ENCODE peak calls at places on chromosomes 12 and 14, in ten cellular contexts. J is colonic mucosa, D is gastrocnemius medialis, X is fibroblast of mammary gland, Z is uterus, I is fibroblast of the aortic adventitia, H is HFFc6, Y is WTC11, B is fibroblast of pulmonary artery, A is AG04449. G is an unnamed sample.

GRCh38 chr12:11959117-11959823 is 111.5 kb upstream of the BCL2L14 start:
- DNase-seq in J (peak), D (no peak), X (peak), Z (no peak), I (no peak), H (peak), Y (no peak), B (no peak), A (no peak), G (no peak)

GRCh38 chr12:124493809-124494750 is 73.3 kb downstream of the NCOR2 start:
- DNase-seq in J (no peak), D (no peak), X (no peak), Z (no peak), I (no peak), H (no peak), Y (no peak), B (peak), A (no peak), G (no peak)

GRCh38 chr12:91954326-91954725 is 191.3 kb downstream of the BTG1 start:
- DNase-seq in J (peak), D (no peak), X (no peak), Z (no peak), I (no peak), H (no peak), Y (no peak), B (no peak), A (no peak), G (no peak)

GRCh38 chr14:41446008-41446407 is 160.7 kb upstream of the LRFN5 start:
- DNase-seq in J (no peak), D (no peak), X (no peak), Z (no peak), I (no peak), H (no peak), Y (no peak), B (no peak), A (no peak), G (no peak)

GRCh38 chr12:54658306-54659264 is 10.4 kb upstream of the DCD start:
- DNase-seq in J (peak), D (no peak), X (peak), Z (no peak), I (peak), H (no peak), Y (peak), B (peak), A (no peak), G (peak)

GRCh38 chr12:22042981-22043669 is 2.9 kb upstream of the CMAS start:
- DNase-seq in J (peak), D (no peak), X (peak), Z (no peak), I (peak), H (peak), Y (no peak), B (peak), A (no peak), G (no peak)

GRCh38 chr12:29238822-29239291 is 89.8 kb downstream of the FAR2 start:
- DNase-seq in J (no peak), D (no peak), X (peak), Z (no peak), I (no peak), H (no peak), Y (no peak), B (peak), A (no peak), G (no peak)

GRCh38 chr12:116370004-116370404 is 92.5 kb upstream of the MED13L start:
- DNase-seq in J (no peak), D (no peak), X (peak), Z (no peak), I (peak), H (peak), Y (no peak), B (peak), A (no peak), G (no peak)

GRCh38 chr12:77667101-77667500 is 163.6 kb upstream of the NAV3 start:
- DNase-seq in J (no peak), D (no peak), X (peak), Z (no peak), I (no peak), H (no peak), Y (no peak), B (peak), A (no peak), G (no peak)

GRCh38 chr14:98189077-98189476 is 1082.9 kb downstream of the BCL11B start:
- DNase-seq in J (no peak), D (no peak), X (no peak), Z (no peak), I (no peak), H (no peak), Y (no peak), B (no peak), A (no peak), G (no peak)

DNA sequence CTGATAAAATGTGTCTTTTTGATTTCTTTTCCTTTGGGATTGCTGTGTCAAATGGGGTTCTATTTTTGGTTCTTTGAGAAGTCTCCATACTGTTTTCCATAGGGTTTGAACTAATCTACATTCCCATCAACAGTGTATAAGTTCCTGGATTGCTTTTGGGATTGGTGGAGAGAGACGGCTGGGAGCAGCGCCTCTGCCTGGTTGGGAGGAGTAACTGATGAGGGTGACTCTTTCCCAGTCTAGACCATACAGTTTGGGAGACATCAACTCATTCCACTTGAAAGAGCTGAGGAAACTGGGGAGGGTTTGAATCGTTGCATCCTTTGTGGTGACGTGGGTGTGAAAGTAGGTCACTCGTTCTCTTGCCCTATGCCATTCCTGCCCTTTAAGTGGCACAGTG is 42.3 kb upstream of the KCNA1 start:
- DNase-seq in J (no peak), D (no peak), X (no peak), Z (no peak), I (no peak), H (no peak), Y (no peak), B (no peak), A (no peak), G (no peak)
- TF ChIP-seq CTCF in J (no peak), D (no peak), X (no peak), Z (no peak), I (no peak), H (no peak), Y (no peak), B (no peak), A (no peak), G (no peak)

GRCh38 chr14:37563189-37563588 is 31.9 kb downstream of the FOXA1 start:
- DNase-seq in J (peak), D (no peak), X (no peak), Z (no peak), I (no peak), H (no peak), Y (no peak), B (no peak), A (no peak), G (no peak)

GRCh38 chr14:37566811-37567371 is 28.2 kb downstream of the FOXA1 start:
- DNase-seq in J (peak), D (no peak), X (no peak), Z (no peak), I (peak), H (no peak), Y (no peak), B (peak), A (no peak), G (no peak)

GRCh38 chr14:37569729-37570128 is 25.3 kb downstream of the FOXA1 start:
- DNase-seq in J (no peak), D (no peak), X (no peak), Z (no peak), I (no peak), H (no peak), Y (no peak), B (no peak), A (no peak), G (no peak)

GRCh38 chr14:37571391-37571790 is 23.7 kb downstream of the FOXA1 start:
- DNase-seq in J (no peak), D (no peak), X (no peak), Z (no peak), I (no peak), H (no peak), Y (no peak), B (no peak), A (no peak), G (no peak)

GRCh38 chr14:37565550-37565949 is 29.5 kb downstream of the FOXA1 start:
- DNase-seq in J (no peak), D (no peak), X (no peak), Z (no peak), I (no peak), H (no peak), Y (peak), B (no peak), A (no peak), G (no peak)
- TF ChIP-seq CTCF in J (no peak), D (no peak), X (peak), Z (no peak), I (peak), H (peak), Y (peak), B (peak), A (peak), G (peak)

GRCh38 chr14:75476274-75476995 is 45.8 kb upstream of the BATF start:
- DNase-seq in J (no peak), D (peak), X (no peak), Z (no peak), I (no peak), H (no peak), Y (peak), B (peak), A (no peak), G (no peak)
- TF ChIP-seq CTCF in J (no peak), D (no peak), X (no peak), Z (no peak), I (no peak), H (no peak), Y (no peak), B (no peak), A (no peak), G (no peak)

GRCh38 chr14:58637391-58638230 is at the start of gene DACT1:
- DNase-seq in J (peak), D (peak), X (peak), Z (peak), I (peak), H (peak), Y (peak), B (peak), A (no peak), G (peak)
- TF ChIP-seq CTCF in J (no peak), D (no peak), X (no peak), Z (peak), I (no peak), H (no peak), Y (no peak), B (no peak), A (peak), G (no peak)